ENCODE peak calls at places on chromosomes 11 and 22, in nine cellular contexts. A, O, L, Z, N, I, X, P and B are unnamed samples.

GRCh38 chr11:128690746-128691091 is 3.2 kb upstream of the FLI1 start:
- DNase-seq in X (no peak), O (no peak), L (peak), Z (no peak), P (no peak), I (no peak), A (no peak), N (no peak), B (no peak)

GRCh38 chr11:6598555-6598954 is 4.9 kb downstream of the RRP8 start:
- DNase-seq in Z (no peak), L (peak), I (no peak), P (no peak), N (no peak), X (no peak), A (no peak), O (no peak), B (no peak)

GRCh38 chr22:36067237-36067558 is 38.6 kb upstream of the RBFOX2 start:
- DNase-seq in L (no peak), P (no peak), A (no peak), Z (no peak), X (no peak), O (no peak), N (no peak), I (no peak), B (no peak)

GRCh38 chr11:118838905-118839553 is 44.7 kb upstream of the CXCR5 start:
- DNase-seq in X (no peak), A (no peak), I (peak), N (no peak), L (no peak), P (no peak), Z (no peak), O (no peak), B (no peak)

GRCh38 chr11:128458316-128458715 is 129.0 kb downstream of the ETS1 start:
- DNase-seq in O (no peak), X (peak), A (no peak), P (peak), N (no peak), L (no peak), Z (no peak), I (no peak), B (no peak)

GRCh38 chr11:128195057-128195751 is 392.2 kb downstream of the ETS1 start:
- DNase-seq in O (no peak), N (no peak), L (no peak), X (no peak), Z (peak), I (no peak), P (no peak), A (no peak), B (no peak)

GRCh38 chr11:108774037-108774436 is 109.2 kb downstream of the DDX10 start:
- DNase-seq in N (no peak), P (no peak), L (no peak), X (no peak), A (no peak), I (no peak), Z (no peak), O (no peak), B (no peak)

GRCh38 chr11:107741044-107741823 is 29.4 kb upstream of the SLN start:
- DNase-seq in I (peak), P (peak), L (peak), X (peak), A (peak), O (no peak), N (no peak), Z (peak), B (no peak)

GRCh38 chr11:86091566-86091965 is 22.7 kb upstream of the PICALM start:
- DNase-seq in P (no peak), L (no peak), Z (no peak), I (no peak), O (no peak), X (peak), N (no peak), A (no peak), B (no peak)

GRCh38 chr11:93080146-93080759 is 110.8 kb downstream of the MTNR1B start:
- DNase-seq in P (no peak), L (no peak), Z (no peak), A (no peak), I (no peak), O (no peak), X (no peak), N (no peak), B (no peak)

GRCh38 chr11:11612439-11612838 is 9.4 kb downstream of the GALNT18 start:
- DNase-seq in X (no peak), L (no peak), Z (no peak), P (no peak), A (no peak), N (no peak), I (no peak), O (no peak), B (no peak)

GRCh38 chr11:119727523-119728081 is 1.4 kb downstream of the NECTIN1 start:
- DNase-seq in P (peak), L (peak), X (no peak), Z (peak), I (peak), N (peak), O (peak), A (peak), B (no peak)

GRCh38 chr11:60880635-60881282 is 13.4 kb downstream of the ZP1 start:
- DNase-seq in A (no peak), X (no peak), L (no peak), O (no peak), Z (no peak), P (no peak), I (no peak), N (no peak), B (no peak)

GRCh38 chr22:39705386-39705785 is 134.8 kb downstream of the CACNA1I start:
- DNase-seq in X (no peak), Z (no peak), P (no peak), I (no peak), N (no peak), L (no peak), O (no peak), A (no peak), B (no peak)

DNA sequence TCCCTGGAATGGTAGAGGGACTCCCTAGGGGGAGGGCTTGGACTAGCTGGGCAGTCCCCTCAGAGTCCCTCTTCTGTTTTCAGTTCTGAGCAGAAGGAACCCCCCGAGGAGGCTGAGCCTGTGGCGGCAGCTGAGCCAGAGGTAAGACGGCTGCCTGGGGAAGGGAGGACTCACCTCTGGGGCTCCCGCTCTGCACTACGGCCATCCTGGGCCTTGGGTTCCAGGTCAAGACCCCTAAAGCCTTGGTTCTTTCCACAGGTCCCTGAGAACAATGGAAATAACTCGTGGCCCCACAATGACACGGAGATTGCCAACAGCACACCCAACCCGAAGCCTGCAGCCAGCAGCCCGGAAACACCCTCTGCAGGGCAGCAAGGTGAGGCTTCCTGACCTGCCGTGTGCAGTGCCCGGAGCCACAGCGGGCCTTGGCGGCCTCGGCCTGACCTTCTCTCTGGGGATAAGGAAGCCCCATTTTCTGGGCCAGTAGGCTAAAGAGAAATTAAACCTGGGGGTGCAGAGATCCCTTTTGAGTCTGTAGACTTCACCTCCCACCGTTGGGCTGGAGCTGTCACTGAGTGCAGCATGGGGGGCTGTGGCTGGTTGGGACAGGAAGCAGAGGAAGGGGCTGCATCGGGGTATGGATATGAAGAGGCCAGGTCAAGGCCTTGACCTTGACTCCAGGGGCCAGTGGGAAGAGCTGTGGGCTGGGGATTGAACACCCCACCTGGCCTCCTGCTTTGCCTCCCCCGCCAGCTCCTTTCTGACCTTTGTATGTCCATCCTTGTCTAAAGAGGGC is 15.0 kb downstream of the INCENP start:
- DNase-seq in P (no peak), L (peak), N (no peak), I (no peak), A (peak), O (no peak), X (no peak), Z (no peak), B (no peak)
- H3K27ac ChIP-seq in P (no peak), L (no peak), N (no peak), I (no peak), A (no peak), O (no peak), X (no peak), Z (no peak), B (no peak)

GRCh38 chr11:88424881-88425280 is 87.3 kb upstream of the CTSC start:
- DNase-seq in Z (no peak), N (no peak), P (no peak), O (no peak), L (no peak), A (no peak), I (no peak), X (no peak), B (no peak)
- H3K27ac ChIP-seq in Z (no peak), N (no peak), P (no peak), O (no peak), L (no peak), A (no peak), I (no peak), X (no peak), B (no peak)

GRCh38 chr11:12767022-12767421 is 92.8 kb downstream of the TEAD1 start:
- DNase-seq in Z (no peak), A (no peak), O (no peak), P (no peak), X (no peak), N (no peak), I (no peak), L (no peak), B (no peak)
- H3K27ac ChIP-seq in Z (no peak), A (peak), O (peak), P (no peak), X (no peak), N (no peak), I (no peak), L (no peak), B (no peak)

DNA sequence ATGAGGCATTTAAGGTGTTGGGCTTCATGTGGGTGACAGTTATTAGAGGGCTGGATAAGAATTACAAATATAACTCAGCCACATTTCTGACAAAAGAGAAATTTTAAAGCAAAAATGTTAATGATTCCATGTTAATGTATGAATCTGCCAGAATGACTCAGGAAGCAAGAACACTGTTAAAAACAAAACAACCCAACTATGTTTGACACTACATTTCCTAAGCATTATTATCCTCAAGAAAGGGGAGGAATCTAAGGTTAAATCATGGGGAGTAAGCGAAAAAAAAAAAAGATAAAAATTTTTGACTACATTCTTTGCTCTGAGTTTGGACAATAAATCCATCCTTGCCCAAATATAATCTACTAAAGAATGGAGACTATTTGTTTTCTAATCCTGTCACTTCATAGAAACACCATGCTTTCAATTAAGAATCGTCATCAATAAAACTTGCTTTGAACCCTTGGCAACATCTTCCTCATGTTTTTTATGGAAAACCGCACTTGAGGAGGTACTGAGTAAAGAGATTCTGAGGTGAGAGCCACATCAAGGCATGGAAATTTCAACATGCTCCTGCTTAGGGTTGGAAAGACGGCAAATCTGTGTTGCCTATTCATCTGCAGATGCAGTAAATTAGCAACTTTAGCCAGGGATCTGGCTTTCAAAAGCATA is 9.8 kb downstream of the MAML2 start:
- DNase-seq in P (no peak), A (no peak), N (no peak), Z (no peak), L (no peak), X (no peak), O (no peak), I (no peak), B (no peak)
- H3K27ac ChIP-seq in P (no peak), A (peak), N (peak), Z (no peak), L (no peak), X (peak), O (no peak), I (no peak), B (no peak)

GRCh38 chr11:114131366-114131963 is 72.0 kb downstream of the ZBTB16 start:
- DNase-seq in A (no peak), X (no peak), O (no peak), P (no peak), I (peak), Z (no peak), L (no peak), N (no peak), B (no peak)

GRCh38 chr11:114129699-114130659 is 70.5 kb downstream of the ZBTB16 start:
- DNase-seq in X (no peak), A (no peak), Z (no peak), I (no peak), P (no peak), N (no peak), O (no peak), L (no peak), B (peak)

GRCh38 chr11:114125531-114125930 is 66.0 kb downstream of the ZBTB16 start:
- DNase-seq in X (no peak), Z (no peak), I (no peak), L (no peak), N (no peak), O (no peak), P (no peak), A (no peak), B (no peak)

GRCh38 chr11:114125959-114126358 is 66.4 kb downstream of the ZBTB16 start:
- DNase-seq in O (no peak), I (no peak), N (no peak), X (no peak), Z (no peak), L (no peak), P (no peak), A (no peak), B (no peak)

GRCh38 chr11:114128399-114128798 is 68.9 kb downstream of the ZBTB16 start:
- DNase-seq in P (no peak), X (no peak), L (no peak), Z (peak), I (no peak), O (no peak), N (peak), A (no peak), B (no peak)
- H3K27ac ChIP-seq in P (no peak), X (no peak), L (no peak), Z (peak), I (no peak), O (peak), N (no peak), A (no peak), B (peak)